ENCODE peak calls at places on chromosomes 12 and 14, in four cellular contexts. One of them, this sample, is unnamed.

GRCh38 chr14:21653331-21653885 is at the start of gene OR4E2:
- DNase-seq in A549: no peak
- DNase-seq in right lobe of liver: no peak
- DNase-seq in breast epithelium: no peak
- DNase-seq in this sample: no peak

GRCh38 chr12:131132118-131132892 is 178.6 kb downstream of the ADGRD1 start:
- DNase-seq in A549: peak; percentile 79
- DNase-seq in right lobe of liver: peak; percentile 51
- DNase-seq in breast epithelium: peak; percentile 69
- DNase-seq in this sample: peak; percentile 35

GRCh38 chr12:55742719-55743130 is at the start of gene GDF11:
- DNase-seq in A549: peak; percentile 78
- DNase-seq in right lobe of liver: peak; percentile 72
- DNase-seq in breast epithelium: peak; percentile 67
- DNase-seq in this sample: no peak

GRCh38 chr12:51820721-51821422 is 27.6 kb downstream of the FIGNL2 start:
- DNase-seq in A549: peak; percentile 82
- DNase-seq in right lobe of liver: peak; percentile 75
- DNase-seq in breast epithelium: no peak
- DNase-seq in this sample: no peak

GRCh38 chr12:84712747-84713146 is 199.9 kb downstream of the SLC6A15 start:
- DNase-seq in A549: no peak
- DNase-seq in right lobe of liver: no peak
- DNase-seq in breast epithelium: no peak
- DNase-seq in this sample: no peak

GRCh38 chr12:130102266-130102665 is 60.0 kb upstream of the FZD10 start:
- DNase-seq in A549: no peak
- DNase-seq in right lobe of liver: no peak
- DNase-seq in breast epithelium: no peak
- DNase-seq in this sample: no peak

GRCh38 chr12:81683881-81684280 is 75.3 kb downstream of the PPFIA2 start:
- DNase-seq in A549: no peak
- DNase-seq in right lobe of liver: no peak
- DNase-seq in breast epithelium: no peak
- DNase-seq in this sample: no peak

GRCh38 chr14:34024768-34025144 is 73.9 kb upstream of the EGLN3 start:
- DNase-seq in A549: no peak
- DNase-seq in right lobe of liver: no peak
- DNase-seq in breast epithelium: no peak
- DNase-seq in this sample: no peak

GRCh38 chr14:95660550-95661515 is 25.4 kb upstream of the TCL1B start:
- DNase-seq in A549: no peak
- DNase-seq in right lobe of liver: no peak
- DNase-seq in breast epithelium: no peak
- DNase-seq in this sample: no peak

GRCh38 chr14:56487090-56487667 is 92.4 kb upstream of the TMEM260 start:
- DNase-seq in A549: peak; percentile 8
- DNase-seq in right lobe of liver: no peak
- DNase-seq in breast epithelium: no peak
- DNase-seq in this sample: no peak

GRCh38 chr14:61077946-61078738 is 97.1 kb downstream of the SLC38A6 start:
- DNase-seq in A549: no peak
- DNase-seq in right lobe of liver: no peak
- DNase-seq in breast epithelium: no peak
- DNase-seq in this sample: no peak

GRCh38 chr12:120115692-120116442 is 686 bp downstream of the RAB35 start:
- DNase-seq in A549: peak; percentile 63
- DNase-seq in right lobe of liver: no peak
- DNase-seq in breast epithelium: no peak
- DNase-seq in this sample: no peak

GRCh38 chr12:1456885-1457284 is 137.5 kb downstream of the FBXL14 start:
- DNase-seq in A549: no peak
- DNase-seq in right lobe of liver: no peak
- DNase-seq in breast epithelium: no peak
- DNase-seq in this sample: no peak

GRCh38 chr14:29927596-29928341 is at the start of gene PRKD1:
- DNase-seq in A549: peak; percentile 65
- DNase-seq in right lobe of liver: peak; percentile 79
- DNase-seq in breast epithelium: no peak
- DNase-seq in this sample: no peak

GRCh38 chr14:61866932-61867920 is 105.0 kb downstream of the SNAPC1 start:
- DNase-seq in A549: no peak
- DNase-seq in right lobe of liver: no peak
- DNase-seq in breast epithelium: no peak
- DNase-seq in this sample: no peak

GRCh38 chr12:64587447-64587846 is 22.8 kb upstream of the RASSF3 start:
- DNase-seq in A549: no peak
- DNase-seq in right lobe of liver: no peak
- DNase-seq in breast epithelium: no peak
- DNase-seq in this sample: no peak

GRCh38 chr14:99118946-99119345 is 153.1 kb downstream of the BCL11B start:
- DNase-seq in A549: no peak
- DNase-seq in right lobe of liver: no peak
- DNase-seq in breast epithelium: no peak
- DNase-seq in this sample: no peak

GRCh38 chr12:58341791-58342190 is 400.4 kb downstream of the ATP23 start:
- DNase-seq in A549: no peak
- DNase-seq in right lobe of liver: no peak
- DNase-seq in breast epithelium: no peak
- DNase-seq in this sample: no peak

DNA sequence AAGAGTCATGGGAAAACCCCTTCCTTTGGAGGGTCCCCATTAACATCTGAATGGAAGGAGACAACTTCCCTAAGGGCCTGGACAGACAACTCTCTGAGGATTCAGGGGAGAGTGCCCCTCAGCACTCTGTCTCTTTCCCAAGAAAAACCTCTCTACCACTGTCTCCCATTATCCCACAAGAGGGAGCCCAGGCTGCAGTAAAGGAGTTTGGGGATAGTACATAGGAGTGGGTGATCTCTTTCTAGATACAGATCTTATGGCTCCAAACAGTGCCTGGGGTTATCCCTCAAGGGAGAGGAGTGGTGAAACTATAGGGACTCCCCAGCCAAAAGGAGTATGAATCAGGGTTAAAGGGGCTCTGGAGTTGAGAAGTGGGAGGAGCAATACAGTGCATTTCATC is 6.1 kb downstream of the WNT10B start:
- DNase-seq in A549: no peak
- DNase-seq in right lobe of liver: no peak
- DNase-seq in breast epithelium: no peak
- DNase-seq in this sample: no peak
- TF ChIP-seq CTCF in A549: peak; percentile 38
- TF ChIP-seq CTCF in right lobe of liver: no peak
- TF ChIP-seq CTCF in breast epithelium: no peak
- TF ChIP-seq CTCF in this sample: no peak

GRCh38 chr12:80469681-80470080 is 25.6 kb downstream of the PTPRQ start:
- DNase-seq in A549: no peak
- DNase-seq in right lobe of liver: no peak
- DNase-seq in breast epithelium: no peak
- DNase-seq in this sample: no peak

GRCh38 chr12:80470403-80470802 is 26.4 kb downstream of the PTPRQ start:
- DNase-seq in A549: no peak
- DNase-seq in right lobe of liver: no peak
- DNase-seq in breast epithelium: no peak
- DNase-seq in this sample: no peak

GRCh38 chr12:80472241-80472640 is 28.2 kb downstream of the PTPRQ start:
- DNase-seq in A549: no peak
- DNase-seq in right lobe of liver: no peak
- DNase-seq in breast epithelium: no peak
- DNase-seq in this sample: no peak

GRCh38 chr12:80472912-80473500 is 29.0 kb downstream of the PTPRQ start:
- DNase-seq in A549: peak; percentile 7
- DNase-seq in right lobe of liver: no peak
- DNase-seq in breast epithelium: no peak
- DNase-seq in this sample: no peak
- TF ChIP-seq CTCF in A549: peak; percentile 64
- TF ChIP-seq CTCF in right lobe of liver: peak; percentile 22
- TF ChIP-seq CTCF in breast epithelium: peak; percentile 38
- TF ChIP-seq CTCF in this sample: no peak

DNA sequence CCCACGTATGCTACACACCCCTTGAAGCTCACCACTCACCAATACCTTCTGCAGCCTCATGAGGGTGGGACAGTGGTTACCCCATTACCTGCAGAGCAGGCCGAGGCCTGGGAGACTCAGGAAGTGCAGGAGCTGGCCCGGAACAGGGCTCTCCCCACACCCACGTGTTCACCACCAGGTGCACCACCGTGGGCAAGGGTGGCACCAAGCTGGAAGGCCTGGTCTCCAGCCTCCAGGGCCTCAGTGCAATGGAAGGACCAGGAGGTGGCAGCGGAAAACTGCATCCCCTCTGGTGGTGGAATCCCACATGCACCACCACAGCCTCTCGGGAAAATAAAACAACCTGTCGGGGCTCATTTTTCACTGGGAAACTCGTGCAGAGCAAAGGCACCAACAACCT is 36.4 kb downstream of the ITPK1 start:
- DNase-seq in A549: no peak
- DNase-seq in right lobe of liver: no peak
- DNase-seq in breast epithelium: no peak
- DNase-seq in this sample: no peak
- TF ChIP-seq CTCF in A549: no peak
- TF ChIP-seq CTCF in right lobe of liver: no peak
- TF ChIP-seq CTCF in breast epithelium: no peak
- TF ChIP-seq CTCF in this sample: no peak

GRCh38 chr12:98358144-98358543 is 157.2 kb upstream of the TMPO start:
- DNase-seq in A549: no peak
- DNase-seq in right lobe of liver: no peak
- DNase-seq in breast epithelium: no peak
- DNase-seq in this sample: no peak
- TF ChIP-seq CTCF in A549: no peak
- TF ChIP-seq CTCF in right lobe of liver: no peak
- TF ChIP-seq CTCF in breast epithelium: no peak
- TF ChIP-seq CTCF in this sample: no peak

GRCh38 chr12:107372229-107372658 is 278.9 kb upstream of the CRY1 start:
- DNase-seq in A549: no peak
- DNase-seq in right lobe of liver: no peak
- DNase-seq in breast epithelium: no peak
- DNase-seq in this sample: no peak
- TF ChIP-seq CTCF in A549: no peak
- TF ChIP-seq CTCF in right lobe of liver: no peak
- TF ChIP-seq CTCF in breast epithelium: no peak
- TF ChIP-seq CTCF in this sample: no peak

GRCh38 chr12:108572166-108572790 is 9.9 kb downstream of the ISCU start:
- DNase-seq in A549: no peak
- DNase-seq in right lobe of liver: no peak
- DNase-seq in breast epithelium: no peak
- DNase-seq in this sample: no peak

GRCh38 chr12:108568653-108569154 is 6.3 kb downstream of the ISCU start:
- DNase-seq in A549: no peak
- DNase-seq in right lobe of liver: no peak
- DNase-seq in breast epithelium: no peak
- DNase-seq in this sample: no peak

GRCh38 chr12:108571604-108572165 is 9.3 kb downstream of the ISCU start:
- DNase-seq in A549: no peak
- DNase-seq in right lobe of liver: no peak
- DNase-seq in breast epithelium: no peak
- DNase-seq in this sample: no peak

GRCh38 chr12:108573310-108573709 is 10.9 kb downstream of the ISCU start:
- DNase-seq in A549: no peak
- DNase-seq in right lobe of liver: no peak
- DNase-seq in breast epithelium: no peak
- DNase-seq in this sample: no peak

DNA sequence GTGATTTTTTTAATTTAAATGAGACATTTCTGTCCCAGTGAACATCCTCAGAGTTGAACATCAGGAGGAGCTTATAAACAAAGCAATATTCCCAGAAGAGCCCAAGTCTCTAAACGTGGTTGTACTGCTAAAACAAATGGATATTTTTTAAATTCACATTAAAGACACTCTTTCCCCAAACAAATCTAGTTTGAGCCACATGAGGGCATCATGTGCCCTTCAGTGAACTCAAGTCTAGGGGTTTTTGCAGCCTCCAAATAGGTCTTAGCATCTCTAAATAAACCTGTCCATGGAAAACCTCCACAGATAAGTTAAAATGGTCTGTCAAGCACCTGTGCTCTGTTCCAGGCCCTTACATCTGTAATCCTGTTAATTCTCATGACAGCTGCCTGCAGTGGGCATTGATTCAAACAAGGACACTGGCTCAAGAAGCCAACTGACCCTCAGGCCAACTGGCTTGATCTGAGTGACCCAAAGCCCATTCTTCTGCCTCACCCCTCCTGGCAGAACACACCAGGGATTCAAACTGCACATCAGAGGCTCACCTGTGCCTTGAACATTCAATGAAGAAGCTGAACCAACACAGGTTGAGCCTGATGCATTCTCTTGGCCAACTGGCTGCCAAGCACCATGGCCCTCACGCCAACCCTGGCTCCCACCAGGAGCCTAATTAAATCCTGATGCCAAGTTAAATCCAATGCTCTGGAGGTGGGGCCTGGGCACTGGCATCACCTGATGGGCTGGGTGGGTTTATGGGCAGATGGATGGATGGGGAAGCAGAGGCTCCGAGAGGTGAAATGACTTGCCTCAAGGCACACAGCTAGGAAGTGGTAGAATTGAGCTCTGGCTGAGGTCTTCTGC is 8.6 kb downstream of the ISCU start:
- DNase-seq in A549: no peak
- DNase-seq in right lobe of liver: no peak
- DNase-seq in breast epithelium: no peak
- DNase-seq in this sample: no peak
- TF ChIP-seq CTCF in A549: peak; percentile 53
- TF ChIP-seq CTCF in right lobe of liver: no peak
- TF ChIP-seq CTCF in breast epithelium: no peak
- TF ChIP-seq CTCF in this sample: no peak

DNA sequence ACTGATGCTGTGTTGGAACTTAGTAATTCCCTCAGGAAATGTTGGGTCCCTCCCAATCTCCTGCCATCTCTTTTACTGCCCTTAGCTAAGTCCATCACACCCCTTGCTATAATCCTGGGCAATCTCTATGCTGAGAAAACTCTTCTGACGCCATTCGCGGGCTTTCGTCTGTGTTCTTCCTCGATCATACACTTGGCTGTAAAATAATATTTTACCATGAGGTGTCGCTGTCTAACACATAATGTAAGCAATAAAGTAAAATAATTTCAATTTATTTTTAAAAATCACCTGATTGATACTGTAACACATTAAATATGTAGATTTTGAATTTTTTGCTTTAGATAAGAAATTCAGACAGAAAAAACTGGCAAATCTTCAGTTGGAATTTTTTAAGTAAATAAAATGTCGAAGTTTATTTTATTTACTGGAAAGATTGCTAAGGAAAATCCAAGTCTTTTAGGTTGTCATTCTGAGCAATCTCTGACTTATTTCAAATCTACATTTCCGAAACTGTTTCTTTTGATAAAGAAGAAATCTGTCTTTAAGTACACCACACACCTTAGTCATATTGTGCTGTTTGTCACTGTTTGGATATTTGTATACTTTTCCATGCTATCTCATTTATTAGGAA is 304.0 kb upstream of the SSTR1 start:
- DNase-seq in A549: peak; percentile 13
- DNase-seq in right lobe of liver: no peak
- DNase-seq in breast epithelium: no peak
- DNase-seq in this sample: no peak
- TF ChIP-seq CTCF in A549: peak; percentile 71
- TF ChIP-seq CTCF in right lobe of liver: peak; percentile 59
- TF ChIP-seq CTCF in breast epithelium: peak; percentile 40
- TF ChIP-seq CTCF in this sample: no peak

This sample was measured in omental fat pad.